ENCODE peak calls at places on chromosomes 12 and 14, in ten cellular contexts. B, G, T, A, M, L, Z, K, I and W are unnamed samples.

GRCh38 chr12:109221277-109221931 is 87.7 kb downstream of the FOXN4 start:
- DNase-seq in M (no peak), B (no peak), Z (no peak), L (no peak), G (peak; percentile 30), I (no peak), T (no peak), A (no peak), K (no peak), W (no peak)

GRCh38 chr14:66099931-66100330 is 386.2 kb upstream of the CCDC196 start:
- DNase-seq in B (no peak), T (no peak), Z (no peak), G (no peak), I (no peak), K (no peak), L (no peak), M (no peak), A (no peak), W (no peak)

GRCh38 chr14:102922490-102923200 is at the start of gene AMN:
- DNase-seq in Z (no peak), G (peak; percentile 73), I (peak; percentile 73), B (no peak), L (no peak), T (no peak), A (no peak), K (peak; percentile 79), M (no peak), W (no peak)

GRCh38 chr12:89494411-89495231 is 30.0 kb downstream of the GALNT4 start:
- DNase-seq in L (no peak), Z (no peak), K (no peak), I (no peak), G (no peak), M (no peak), A (no peak), B (no peak), T (no peak), W (no peak)

GRCh38 chr12:122244565-122245371 is 18.9 kb upstream of the DIABLO start:
- DNase-seq in Z (no peak), T (no peak), L (no peak), K (no peak), G (no peak), I (no peak), B (no peak), M (no peak), A (no peak), W (no peak)

GRCh38 chr14:72476657-72477499 is 417.0 kb downstream of the DPF3 start:
- DNase-seq in T (no peak), A (no peak), B (no peak), I (no peak), L (no peak), K (peak; percentile 11), Z (no peak), G (no peak), M (no peak), W (no peak)

GRCh38 chr14:100348779-100349708 is 25.9 kb downstream of the SLC25A47 start:
- DNase-seq in I (peak; percentile 58), Z (no peak), A (no peak), K (no peak), M (no peak), T (no peak), B (no peak), G (no peak), L (no peak), W (no peak)

GRCh38 chr12:15265868-15266267 is 44.7 kb upstream of the RERG start:
- DNase-seq in Z (no peak), L (no peak), K (no peak), T (no peak), A (no peak), G (no peak), I (no peak), M (no peak), B (no peak), W (no peak)

GRCh38 chr14:37678916-37679315 is 83.5 kb downstream of the TTC6 start:
- DNase-seq in B (no peak), Z (no peak), T (no peak), M (no peak), I (no peak), G (no peak), L (no peak), A (no peak), K (no peak), W (no peak)

GRCh38 chr12:14960548-14961465 is 594 bp downstream of the ARHGDIB start:
- DNase-seq in T (no peak), G (no peak), Z (no peak), L (no peak), K (peak; percentile 29), A (no peak), B (no peak), M (no peak), I (no peak), W (no peak)

GRCh38 chr14:85037411-85037810 is 492.5 kb upstream of the FLRT2 start:
- DNase-seq in G (no peak), Z (no peak), I (no peak), L (no peak), T (no peak), M (no peak), B (no peak), K (no peak), A (no peak), W (no peak)

GRCh38 chr14:102541771-102542170 is 32.2 kb upstream of the ANKRD9 start:
- DNase-seq in Z (no peak), I (no peak), L (no peak), T (no peak), B (no peak), M (no peak), K (no peak), A (no peak), G (peak; percentile 17), W (no peak)

GRCh38 chr12:95118138-95118787 is 44.8 kb upstream of the NR2C1 start:
- DNase-seq in M (peak; percentile 18), T (no peak), L (no peak), A (no peak), B (no peak), K (no peak), I (no peak), Z (no peak), G (no peak), W (no peak)

GRCh38 chr12:47858511-47859266 is 39.0 kb upstream of the HDAC7 start:
- DNase-seq in T (no peak), B (no peak), K (no peak), L (no peak), A (no peak), Z (peak; percentile 51), G (no peak), I (no peak), M (no peak), W (no peak)

GRCh38 chr12:98646165-98646764 is 1.2 kb downstream of the APAF1 start:
- DNase-seq in T (no peak), B (no peak), G (no peak), I (no peak), A (no peak), L (no peak), Z (no peak), M (peak; percentile 18), K (no peak), W (no peak)

GRCh38 chr14:53360821-53361220 is 207.7 kb upstream of the DDHD1 start:
- DNase-seq in K (no peak), G (no peak), M (no peak), B (no peak), L (no peak), I (no peak), T (no peak), A (no peak), Z (no peak), W (no peak)

GRCh38 chr12:18313316-18313715 is 52.0 kb downstream of the PIK3C2G start:
- DNase-seq in M (no peak), A (no peak), Z (no peak), L (no peak), T (no peak), I (no peak), G (no peak), B (no peak), K (no peak), W (no peak)

GRCh38 chr12:47591387-47591786 is 114.4 kb downstream of the RPAP3 start:
- DNase-seq in I (no peak), G (no peak), M (no peak), T (no peak), K (no peak), L (no peak), Z (no peak), B (no peak), A (no peak), W (no peak)

GRCh38 chr12:50642035-50642451 is 121.9 kb upstream of the ATF1 start:
- DNase-seq in T (no peak), B (no peak), L (no peak), I (no peak), G (no peak), K (no peak), A (no peak), M (no peak), Z (no peak), W (peak; percentile 47)
- H3K27ac ChIP-seq in T (no peak overlapping the region), B (no peak overlapping the region), L (peak overlapping the region; percentile 20), I (no peak overlapping the region), G (peak overlapping the region; percentile 66), K (no peak overlapping the region), A (no peak overlapping the region), M (no peak overlapping the region), Z (no peak overlapping the region), W (peak overlapping the region; percentile 17)

GRCh38 chr14:104691546-104692260 is 2.3 kb downstream of the INF2 start:
- DNase-seq in I (no peak), L (no peak), K (no peak), Z (no peak), A (no peak), G (no peak), T (no peak), B (no peak), M (no peak), W (no peak)
- H3K4me3 ChIP-seq in I (no peak overlapping the region), L (peak overlapping the region; percentile 91), K (no peak overlapping the region), Z (peak overlapping the region; percentile 78), A (peak overlapping the region; percentile 92), G (no peak overlapping the region), T (no peak overlapping the region), B (peak overlapping the region; percentile 78), M (no peak overlapping the region), W (no peak overlapping the region)

DNA sequence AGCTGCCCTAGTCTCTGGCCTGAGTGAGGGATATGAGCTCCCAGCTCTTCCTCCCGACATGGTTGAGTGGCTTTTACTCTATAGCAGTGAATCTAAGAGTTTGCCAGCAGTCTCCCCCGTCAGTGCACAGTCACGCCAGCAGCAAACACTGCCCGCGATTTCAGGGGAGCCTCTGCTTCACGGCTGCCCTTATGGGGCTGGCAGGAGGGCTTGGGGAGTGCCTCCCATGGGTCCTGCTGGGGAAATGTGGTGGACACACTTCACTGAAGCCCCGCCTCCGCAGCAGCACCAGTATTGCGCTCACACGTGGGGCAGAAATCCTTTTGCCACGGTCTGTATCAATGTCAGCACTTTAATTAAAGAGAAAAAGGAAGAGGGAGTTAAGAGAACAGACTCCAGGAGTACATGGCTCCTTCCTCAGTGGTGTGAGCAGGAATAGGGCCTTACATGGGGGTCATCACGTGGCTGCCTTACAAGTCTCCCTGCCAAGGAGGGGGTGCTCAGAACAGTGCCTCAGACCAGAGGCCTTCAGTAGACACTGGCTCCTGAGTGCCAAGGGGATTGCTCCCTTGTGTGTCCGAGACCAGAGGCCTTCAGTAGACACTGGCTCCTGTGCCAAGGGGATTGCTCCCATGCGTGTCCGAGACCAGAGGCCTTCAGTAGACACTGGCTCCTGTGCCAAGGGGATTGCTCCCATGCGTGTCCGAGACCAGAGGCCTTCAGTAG is 55.7 kb downstream of the SFSWAP start:
- DNase-seq in M (no peak), Z (no peak), I (no peak), T (no peak), G (no peak), K (no peak), A (no peak), B (no peak), L (no peak), W (no peak)
- H3K36me3 ChIP-seq in M (peaks cover 46% of the 10 kb centered on the region), Z (peaks cover 98% of the 10 kb centered on the region), I (peaks cover 37% of the 10 kb centered on the region), T (peaks cover 95% of the 10 kb centered on the region), G (peaks cover 69% of the 10 kb centered on the region), K (peaks cover 47% of the 10 kb centered on the region), A (peaks cover 74% of the 10 kb centered on the region), B (peaks cover 8% of the 10 kb centered on the region), L (peaks cover 99% of the 10 kb centered on the region), W (peaks cover 80% of the 10 kb centered on the region)

GRCh38 chr12:56188786-56189335 is 422 bp downstream of the SMARCC2 start:
- DNase-seq in K (peak; percentile 79), M (peak; percentile 71), Z (no peak), T (peak; percentile 8), L (no peak), B (no peak), G (peak; percentile 87), I (peak; percentile 87), A (no peak), W (no peak)
- H3K27ac ChIP-seq in K (peak overlapping the region; percentile 93), M (peak overlapping the region; percentile 81), Z (peak overlapping the region; percentile 99), T (peak overlapping the region; percentile 87), L (peak overlapping the region; percentile 80), B (peak overlapping the region; percentile 88), G (no peak overlapping the region), I (peak overlapping the region; percentile 71), A (peak overlapping the region; percentile 93), W (no peak overlapping the region)